ENCODE peak calls at places on chromosomes 1 and 21, in nine cellular contexts. T, A, Y, O, E, M, G, S and Q are unnamed samples.

GRCh38 chr1:181676269-181676668 is 193.0 kb downstream of the CACNA1E start:
- DNase-seq in M (peak), O (peak), Y (no peak), T (no peak), G (peak), E (no peak), S (no peak), A (no peak), Q (peak)

GRCh38 chr1:227466039-227466645 is 97.2 kb upstream of the ZNF678 start:
- DNase-seq in M (no peak), Y (no peak), G (no peak), T (no peak), O (no peak), E (no peak), A (no peak), S (no peak), Q (no peak)

GRCh38 chr1:110214454-110215404 is 4.6 kb downstream of the KCNC4 start:
- DNase-seq in E (no peak), S (no peak), O (peak), Y (no peak), G (no peak), M (no peak), A (no peak), T (no peak), Q (peak)

GRCh38 chr1:14519976-14520375 is 78.5 kb upstream of the KAZN start:
- DNase-seq in S (no peak), Y (no peak), O (no peak), A (no peak), E (no peak), G (no peak), M (no peak), T (no peak), Q (no peak)

GRCh38 chr21:35223480-35224156 is 174.5 kb upstream of the RUNX1 start:
- DNase-seq in Y (no peak), S (no peak), E (no peak), O (no peak), A (no peak), G (peak), M (no peak), T (no peak), Q (no peak)

GRCh38 chr1:151539321-151540020 is 638 bp upstream of the TUFT1 start:
- DNase-seq in Y (peak), T (peak), E (no peak), M (peak), A (no peak), S (peak), O (peak), G (peak), Q (peak)

GRCh38 chr1:162612606-162613400 is 19.5 kb upstream of the DDR2 start:
- DNase-seq in E (no peak), T (peak), O (no peak), S (no peak), Y (no peak), M (no peak), G (no peak), A (no peak), Q (no peak)

GRCh38 chr1:171532520-171532919 is 47.2 kb downstream of the PRRC2C start:
- DNase-seq in O (no peak), Y (no peak), T (no peak), G (no peak), A (no peak), S (no peak), M (no peak), E (no peak), Q (no peak)

GRCh38 chr21:23452384-23453083 is 2154.7 kb downstream of the MRPL39 start:
- DNase-seq in O (no peak), Y (no peak), E (peak), A (no peak), G (no peak), M (no peak), S (peak), T (no peak), Q (no peak)